ENCODE peak calls at places on chromosomes 16 and 17, in eight cellular contexts. One of them, this sample, is unnamed.
A peak's percentile ranks its signal among the peaks of the same experiment; 100 is the strongest.

GRCh38 chr17:6471531-6472465 is 27.5 kb downstream of the PIMREG start:
- DNase-seq in pancreas: no peak
- DNase-seq in A673: peak; percentile 75
- DNase-seq in natural killer cell: no peak
- DNase-seq in cardiac muscle cell: no peak
- DNase-seq in astrocyte: peak; percentile 51
- DNase-seq in transverse colon: no peak
- DNase-seq in RWPE1: peak; percentile 80
- DNase-seq in this sample: no peak

GRCh38 chr17:74344658-74345057 is 17.0 kb downstream of the BTBD17 start:
- DNase-seq in pancreas: no peak
- DNase-seq in A673: no peak
- DNase-seq in natural killer cell: no peak
- DNase-seq in cardiac muscle cell: no peak
- DNase-seq in astrocyte: no peak
- DNase-seq in transverse colon: no peak
- DNase-seq in RWPE1: no peak
- DNase-seq in this sample: no peak

GRCh38 chr17:49741009-49741691 is 22.8 kb downstream of the FAM117A start:
- DNase-seq in pancreas: no peak
- DNase-seq in A673: no peak
- DNase-seq in natural killer cell: no peak
- DNase-seq in cardiac muscle cell: no peak
- DNase-seq in astrocyte: peak; percentile 20
- DNase-seq in transverse colon: no peak
- DNase-seq in RWPE1: no peak
- DNase-seq in this sample: peak; percentile 59

GRCh38 chr16:65781855-65782254 is 584.6 kb upstream of the CDH5 start:
- DNase-seq in pancreas: no peak
- DNase-seq in A673: no peak
- DNase-seq in natural killer cell: no peak
- DNase-seq in cardiac muscle cell: no peak
- DNase-seq in astrocyte: no peak
- DNase-seq in transverse colon: no peak
- DNase-seq in RWPE1: no peak
- DNase-seq in this sample: no peak

GRCh38 chr16:27174007-27174406 is 29.3 kb upstream of the KDM8 start:
- DNase-seq in pancreas: no peak
- DNase-seq in A673: no peak
- DNase-seq in natural killer cell: no peak
- DNase-seq in cardiac muscle cell: no peak
- DNase-seq in astrocyte: no peak
- DNase-seq in transverse colon: peak; percentile 27
- DNase-seq in RWPE1: no peak
- DNase-seq in this sample: no peak

GRCh38 chr17:73211745-73212144 is 18.9 kb downstream of the COG1 start:
- DNase-seq in pancreas: peak; percentile 41
- DNase-seq in A673: no peak
- DNase-seq in natural killer cell: no peak
- DNase-seq in cardiac muscle cell: no peak
- DNase-seq in astrocyte: no peak
- DNase-seq in transverse colon: no peak
- DNase-seq in RWPE1: no peak
- DNase-seq in this sample: no peak

GRCh38 chr17:63841350-63842172 is 924 bp downstream of the SMARCD2 start:
- DNase-seq in pancreas: peak; percentile 74
- DNase-seq in A673: no peak
- DNase-seq in natural killer cell: no peak
- DNase-seq in cardiac muscle cell: peak; percentile 77
- DNase-seq in astrocyte: peak; percentile 18
- DNase-seq in transverse colon: peak; percentile 65
- DNase-seq in RWPE1: no peak
- DNase-seq in this sample: peak; percentile 39

GRCh38 chr17:17823433-17824118 is 13.2 kb downstream of the SREBF1 start:
- DNase-seq in pancreas: peak; percentile 92
- DNase-seq in A673: peak; percentile 96
- DNase-seq in natural killer cell: peak; percentile 76
- DNase-seq in cardiac muscle cell: peak; percentile 96
- DNase-seq in astrocyte: peak; percentile 58
- DNase-seq in transverse colon: peak; percentile 89
- DNase-seq in RWPE1: peak; percentile 98
- DNase-seq in this sample: peak; percentile 99

GRCh38 chr16:54875443-54875842 is 55.2 kb upstream of the IRX5 start:
- DNase-seq in pancreas: no peak
- DNase-seq in A673: peak; percentile 19
- DNase-seq in natural killer cell: no peak
- DNase-seq in cardiac muscle cell: no peak
- DNase-seq in astrocyte: no peak
- DNase-seq in transverse colon: no peak
- DNase-seq in RWPE1: no peak
- DNase-seq in this sample: no peak

GRCh38 chr16:8964462-8964861 is 756 bp upstream of the USP7 start:
- DNase-seq in pancreas: no peak
- DNase-seq in A673: no peak
- DNase-seq in natural killer cell: no peak
- DNase-seq in cardiac muscle cell: no peak
- DNase-seq in astrocyte: no peak
- DNase-seq in transverse colon: no peak
- DNase-seq in RWPE1: no peak
- DNase-seq in this sample: no peak

GRCh38 chr16:80803341-80804060 is 897 bp downstream of the CDYL2 start:
- DNase-seq in pancreas: peak; percentile 74
- DNase-seq in A673: peak; percentile 22
- DNase-seq in natural killer cell: no peak
- DNase-seq in cardiac muscle cell: peak; percentile 27
- DNase-seq in astrocyte: no peak
- DNase-seq in transverse colon: peak; percentile 26
- DNase-seq in RWPE1: peak; percentile 8
- DNase-seq in this sample: peak; percentile 72

DNA sequence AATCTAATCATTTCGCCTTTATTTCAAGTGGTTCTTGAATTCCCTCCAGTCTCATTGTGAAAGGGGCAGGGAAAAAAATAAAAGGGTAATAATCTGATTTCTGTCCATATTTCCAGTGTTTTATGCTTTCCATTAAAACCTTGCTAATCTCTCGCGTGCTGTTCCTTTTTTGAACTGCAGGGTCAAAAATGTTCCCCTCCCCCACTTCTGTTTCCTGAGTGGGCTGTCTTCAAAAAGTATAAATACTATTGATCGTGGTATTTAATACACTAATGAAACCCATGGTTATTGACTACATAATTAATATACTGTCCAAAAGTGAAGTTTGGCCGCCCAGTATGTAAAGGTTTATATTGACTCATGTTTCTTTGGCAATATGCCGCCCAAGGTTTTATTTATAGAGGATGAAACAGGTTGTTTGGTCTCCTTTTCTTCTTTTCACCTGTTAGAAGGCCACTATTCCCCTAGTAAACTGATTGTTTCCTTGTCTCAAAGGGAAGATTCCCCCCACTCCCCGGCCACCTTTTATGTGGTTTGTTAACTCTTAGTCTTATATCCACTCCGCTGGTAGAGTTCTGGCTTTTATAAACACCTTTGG is 69.7 kb downstream of the RPA1 start:
- DNase-seq in pancreas: no peak
- DNase-seq in A673: no peak
- DNase-seq in natural killer cell: no peak
- DNase-seq in cardiac muscle cell: no peak
- DNase-seq in astrocyte: no peak
- DNase-seq in transverse colon: no peak
- DNase-seq in RWPE1: no peak
- DNase-seq in this sample: no peak
- TF ChIP-seq CTCF in pancreas: no peak
- TF ChIP-seq CTCF in A673: peak; percentile 34
- TF ChIP-seq CTCF in natural killer cell: no peak
- TF ChIP-seq CTCF in cardiac muscle cell: peak; percentile 18
- TF ChIP-seq CTCF in astrocyte: peak; percentile 37
- TF ChIP-seq CTCF in transverse colon: peak; percentile 15
- TF ChIP-seq CTCF in RWPE1: no peak
- TF ChIP-seq CTCF in this sample: no peak

DNA sequence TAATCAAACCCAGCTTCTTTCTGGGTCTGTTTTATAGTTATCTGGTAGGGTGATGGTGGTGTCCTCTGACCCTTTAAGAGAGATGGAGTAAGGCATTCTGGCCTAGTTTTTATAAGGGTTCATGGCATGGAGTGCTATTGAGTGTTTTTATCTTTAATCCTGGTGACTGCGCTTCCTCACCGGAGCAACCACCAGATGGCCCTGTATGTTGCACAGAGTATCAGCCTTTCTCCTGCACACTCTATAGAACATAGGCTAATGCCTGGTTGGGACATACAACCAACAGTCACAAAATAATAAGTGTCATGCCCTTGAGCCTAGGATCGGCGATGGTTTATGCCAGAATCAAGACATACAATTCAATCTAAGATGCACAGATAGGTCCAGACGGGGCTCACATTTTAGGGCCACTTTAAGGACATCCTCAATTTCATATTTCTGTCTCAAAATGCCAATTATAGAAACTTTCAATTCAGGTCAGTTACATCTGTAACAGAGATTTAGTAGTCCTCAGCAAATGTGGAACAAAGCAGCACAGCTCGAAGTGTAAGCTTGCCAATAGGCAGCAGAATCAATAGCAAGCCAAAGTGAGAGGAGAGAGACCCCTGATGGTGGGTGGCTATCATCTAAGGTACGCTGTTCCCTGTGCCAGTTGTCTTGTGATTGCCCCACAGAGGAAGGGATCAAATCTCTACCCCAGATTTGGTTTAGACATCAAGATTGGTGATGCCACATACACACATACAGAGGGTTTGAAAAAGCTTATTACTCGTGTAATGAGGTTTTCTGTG is 37.2 kb upstream of the HOXB9 start:
- DNase-seq in pancreas: no peak
- DNase-seq in A673: peak; percentile 44
- DNase-seq in natural killer cell: no peak
- DNase-seq in cardiac muscle cell: no peak
- DNase-seq in astrocyte: no peak
- DNase-seq in transverse colon: no peak
- DNase-seq in RWPE1: no peak
- DNase-seq in this sample: no peak
- TF ChIP-seq CTCF in pancreas: no peak
- TF ChIP-seq CTCF in A673: peak; percentile 60
- TF ChIP-seq CTCF in natural killer cell: no peak
- TF ChIP-seq CTCF in cardiac muscle cell: peak; percentile 17
- TF ChIP-seq CTCF in astrocyte: no peak
- TF ChIP-seq CTCF in transverse colon: no peak
- TF ChIP-seq CTCF in RWPE1: no peak
- TF ChIP-seq CTCF in this sample: no peak

GRCh38 chr17:79258042-79258441 is 183.4 kb downstream of the ENGASE start:
- DNase-seq in pancreas: no peak
- DNase-seq in A673: no peak
- DNase-seq in natural killer cell: no peak
- DNase-seq in cardiac muscle cell: no peak
- DNase-seq in astrocyte: no peak
- DNase-seq in transverse colon: no peak
- DNase-seq in RWPE1: no peak
- DNase-seq in this sample: no peak

GRCh38 chr17:79258843-79259242 is 184.2 kb downstream of the ENGASE start:
- DNase-seq in pancreas: no peak
- DNase-seq in A673: no peak
- DNase-seq in natural killer cell: no peak
- DNase-seq in cardiac muscle cell: no peak
- DNase-seq in astrocyte: no peak
- DNase-seq in transverse colon: no peak
- DNase-seq in RWPE1: no peak
- DNase-seq in this sample: no peak

GRCh38 chr17:79255046-79255445 is 180.4 kb downstream of the ENGASE start:
- DNase-seq in pancreas: no peak
- DNase-seq in A673: no peak
- DNase-seq in natural killer cell: no peak
- DNase-seq in cardiac muscle cell: no peak
- DNase-seq in astrocyte: no peak
- DNase-seq in transverse colon: no peak
- DNase-seq in RWPE1: no peak
- DNase-seq in this sample: no peak

GRCh38 chr17:79255471-79255870 is 180.8 kb downstream of the ENGASE start:
- DNase-seq in pancreas: no peak
- DNase-seq in A673: no peak
- DNase-seq in natural killer cell: no peak
- DNase-seq in cardiac muscle cell: no peak
- DNase-seq in astrocyte: no peak
- DNase-seq in transverse colon: no peak
- DNase-seq in RWPE1: no peak
- DNase-seq in this sample: no peak

DNA sequence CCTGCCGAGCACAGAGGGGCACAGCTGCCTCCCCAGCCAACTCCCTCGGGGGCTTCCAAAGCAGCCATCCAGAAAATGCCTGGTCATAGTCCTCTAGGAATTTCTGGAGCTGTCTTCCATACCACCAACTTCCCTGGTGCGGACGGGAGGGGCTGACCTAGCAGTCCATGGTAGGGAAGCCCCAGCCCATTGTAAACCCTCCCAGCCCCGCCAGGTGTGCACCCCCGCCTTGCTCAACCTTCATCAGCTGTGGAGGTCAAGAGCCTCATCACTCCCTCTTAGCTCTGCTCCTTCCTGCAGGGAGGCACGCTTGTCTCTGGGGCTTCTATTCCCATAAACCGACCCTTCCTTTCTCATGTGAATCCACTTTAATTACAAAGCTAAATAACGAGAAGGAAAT is 181.3 kb downstream of the ENGASE start:
- DNase-seq in pancreas: no peak
- DNase-seq in A673: no peak
- DNase-seq in natural killer cell: no peak
- DNase-seq in cardiac muscle cell: no peak
- DNase-seq in astrocyte: no peak
- DNase-seq in transverse colon: no peak
- DNase-seq in RWPE1: no peak
- DNase-seq in this sample: no peak
- TF ChIP-seq CTCF in pancreas: no peak
- TF ChIP-seq CTCF in A673: no peak
- TF ChIP-seq CTCF in natural killer cell: no peak
- TF ChIP-seq CTCF in cardiac muscle cell: no peak
- TF ChIP-seq CTCF in astrocyte: no peak
- TF ChIP-seq CTCF in transverse colon: no peak
- TF ChIP-seq CTCF in RWPE1: no peak
- TF ChIP-seq CTCF in this sample: no peak

GRCh38 chr16:1929105-1929504 is 10.9 kb upstream of the HS3ST6 start:
- DNase-seq in pancreas: no peak
- DNase-seq in A673: peak; percentile 41
- DNase-seq in natural killer cell: no peak
- DNase-seq in cardiac muscle cell: peak; percentile 44
- DNase-seq in astrocyte: no peak
- DNase-seq in transverse colon: no peak
- DNase-seq in RWPE1: no peak
- DNase-seq in this sample: peak; percentile 68

GRCh38 chr16:1933097-1933661 is 9.8 kb downstream of the MSRB1 start:
- DNase-seq in pancreas: no peak
- DNase-seq in A673: no peak
- DNase-seq in natural killer cell: no peak
- DNase-seq in cardiac muscle cell: no peak
- DNase-seq in astrocyte: no peak
- DNase-seq in transverse colon: no peak
- DNase-seq in RWPE1: no peak
- DNase-seq in this sample: no peak

GRCh38 chr16:1930338-1930720 is 12.1 kb upstream of the HS3ST6 start:
- DNase-seq in pancreas: no peak
- DNase-seq in A673: no peak
- DNase-seq in natural killer cell: no peak
- DNase-seq in cardiac muscle cell: no peak
- DNase-seq in astrocyte: no peak
- DNase-seq in transverse colon: no peak
- DNase-seq in RWPE1: no peak
- DNase-seq in this sample: no peak

GRCh38 chr16:1932050-1933028 is 10.7 kb downstream of the MSRB1 start:
- DNase-seq in pancreas: no peak
- DNase-seq in A673: no peak
- DNase-seq in natural killer cell: no peak
- DNase-seq in cardiac muscle cell: no peak
- DNase-seq in astrocyte: no peak
- DNase-seq in transverse colon: peak; percentile 66
- DNase-seq in RWPE1: no peak
- DNase-seq in this sample: no peak

GRCh38 chr16:1929578-1930337 is 11.5 kb upstream of the HS3ST6 start:
- DNase-seq in pancreas: peak; percentile 99
- DNase-seq in A673: peak; percentile 89
- DNase-seq in natural killer cell: peak; percentile 96
- DNase-seq in cardiac muscle cell: peak; percentile 91
- DNase-seq in astrocyte: peak; percentile 33
- DNase-seq in transverse colon: peak; percentile 93
- DNase-seq in RWPE1: peak; percentile 84
- DNase-seq in this sample: peak; percentile 99
- TF ChIP-seq CTCF in pancreas: peak; percentile 100
- TF ChIP-seq CTCF in A673: peak; percentile 69
- TF ChIP-seq CTCF in natural killer cell: peak; percentile 99
- TF ChIP-seq CTCF in cardiac muscle cell: peak; percentile 69
- TF ChIP-seq CTCF in astrocyte: peak; percentile 50
- TF ChIP-seq CTCF in transverse colon: peak; percentile 65
- TF ChIP-seq CTCF in RWPE1: peak; percentile 98
- TF ChIP-seq CTCF in this sample: peak; percentile 98

This sample was measured in GM13976.